ENCODE peak calls at places on chromosomes 5 and 9, in four cellular contexts. C is fibroblast of the conjunctiva, U is HTR-8/SVneo, D is sciatic nerve. W is an unnamed sample.

GRCh38 chr5:156947933-156948332 is 15.1 kb downstream of the TIMD4 start:
- DNase-seq in C (no peak), U (no peak), D (no peak), W (no peak)

GRCh38 chr9:15373201-15373530 is 49.5 kb upstream of the SNAPC3 start:
- DNase-seq in C (peak), U (no peak), D (no peak), W (no peak)

GRCh38 chr9:131554088-131554864 is 9.0 kb downstream of the PRRT1B start:
- DNase-seq in C (no peak), U (no peak), D (no peak), W (no peak)

GRCh38 chr5:81069965-81070364 is 109.8 kb downstream of the RASGRF2 start:
- DNase-seq in C (no peak), U (no peak), D (no peak), W (no peak)

GRCh38 chr5:80881726-80882125 is 78.4 kb upstream of the RASGRF2 start:
- DNase-seq in C (no peak), U (no peak), D (no peak), W (no peak)

GRCh38 chr9:126514037-126514821 is 99.5 kb upstream of the LMX1B start:
- DNase-seq in C (peak), U (peak), D (peak), W (peak)

GRCh38 chr9:86909388-86909787 is 37.9 kb downstream of the GAS1 start:
- DNase-seq in C (peak), U (no peak), D (no peak), W (peak)

GRCh38 chr5:116144103-116144502 is 59.3 kb downstream of the COMMD10 start:
- DNase-seq in C (no peak), U (no peak), D (no peak), W (no peak)

GRCh38 chr9:21440139-21440538 is at the start of gene IFNA1:
- DNase-seq in C (no peak), U (no peak), D (no peak), W (no peak)

GRCh38 chr9:88084816-88085215 is 53.5 kb downstream of the SPATA31C2 start:
- DNase-seq in C (no peak), U (no peak), D (no peak), W (no peak)

GRCh38 chr9:79256691-79257213 is 315.0 kb upstream of the TLE4 start:
- DNase-seq in C (no peak), U (peak), D (no peak), W (no peak)

GRCh38 chr9:112295174-112295573 is 38.2 kb downstream of the PTBP3 start:
- DNase-seq in C (no peak), U (no peak), D (no peak), W (no peak)

GRCh38 chr5:145833616-145834200 is 1.4 kb downstream of the PRELID2 start:
- DNase-seq in C (no peak), U (no peak), D (no peak), W (no peak)

GRCh38 chr5:78634634-78635033 is 13.9 kb downstream of the LHFPL2 start:
- DNase-seq in C (no peak), U (no peak), D (no peak), W (no peak)

GRCh38 chr5:14915291-14915976 is 43.9 kb upstream of the ANKH start:
- DNase-seq in C (no peak), U (no peak), D (no peak), W (no peak)

GRCh38 chr5:127572930-127573329 is 55.5 kb downstream of the PRRC1 start:
- DNase-seq in C (no peak), U (no peak), D (no peak), W (no peak)

GRCh38 chr5:72156921-72157320 is 49.6 kb downstream of the MAP1B start:
- DNase-seq in C (peak), U (no peak), D (no peak), W (no peak)

GRCh38 chr5:138676556-138677193 is 76.5 kb upstream of the CTNNA1 start:
- DNase-seq in C (no peak), U (no peak), D (peak), W (no peak)

GRCh38 chr5:132776077-132776931 is 735 bp downstream of the SEPTIN8 start:
- DNase-seq in C (no peak), U (no peak), D (no peak), W (no peak)